ENCODE peak calls at places on chromosomes 11 and 22, in six cellular contexts. One of them, this sample, is unnamed.

GRCh38 chr22:19478086-19478392 is 954 bp downstream of the UFD1 start:
- DNase-seq in GM23338: no peak
- DNase-seq in endodermal cell: no peak
- DNase-seq in WERI-Rb-1: no peak
- DNase-seq in pancreas: no peak
- DNase-seq in right atrium auricular region: no peak
- DNase-seq in this sample: no peak

GRCh38 chr11:11629368-11629767 is 7.6 kb upstream of the GALNT18 start:
- DNase-seq in pancreas: no peak
- DNase-seq in GM23338: no peak
- DNase-seq in WERI-Rb-1: no peak
- DNase-seq in endodermal cell: no peak
- DNase-seq in right atrium auricular region: no peak
- DNase-seq in this sample: no peak

GRCh38 chr11:132318421-132319157 is 948.2 kb downstream of the NTM start:
- DNase-seq in GM23338: no peak
- DNase-seq in right atrium auricular region: no peak
- DNase-seq in endodermal cell: no peak
- DNase-seq in WERI-Rb-1: no peak
- DNase-seq in pancreas: no peak
- DNase-seq in this sample: no peak

GRCh38 chr22:26393929-26394328 is 35.1 kb upstream of the ASPHD2 start:
- DNase-seq in endodermal cell: peak; percentile 59
- DNase-seq in WERI-Rb-1: no peak
- DNase-seq in GM23338: peak; percentile 54
- DNase-seq in right atrium auricular region: no peak
- DNase-seq in pancreas: no peak
- DNase-seq in this sample: no peak

GRCh38 chr22:29041408-29041807 is 20.2 kb downstream of the C22orf31 start:
- DNase-seq in GM23338: no peak
- DNase-seq in endodermal cell: no peak
- DNase-seq in pancreas: no peak
- DNase-seq in right atrium auricular region: no peak
- DNase-seq in WERI-Rb-1: no peak
- DNase-seq in this sample: no peak

GRCh38 chr11:20154381-20154780 is 5.9 kb downstream of the DBX1 start:
- DNase-seq in right atrium auricular region: no peak
- DNase-seq in GM23338: peak; percentile 72
- DNase-seq in pancreas: no peak
- DNase-seq in endodermal cell: peak; percentile 47
- DNase-seq in WERI-Rb-1: no peak
- DNase-seq in this sample: no peak

GRCh38 chr11:8234425-8234821 is 29.3 kb downstream of the LMO1 start:
- DNase-seq in right atrium auricular region: no peak
- DNase-seq in pancreas: no peak
- DNase-seq in GM23338: peak; percentile 53
- DNase-seq in WERI-Rb-1: no peak
- DNase-seq in endodermal cell: peak; percentile 70
- DNase-seq in this sample: no peak

GRCh38 chr11:14971865-14972580 is at the start of gene CALCA:
- DNase-seq in endodermal cell: peak; percentile 75
- DNase-seq in right atrium auricular region: no peak
- DNase-seq in pancreas: peak; percentile 51
- DNase-seq in WERI-Rb-1: no peak
- DNase-seq in GM23338: peak; percentile 61
- DNase-seq in this sample: no peak

GRCh38 chr22:26045051-26045450 is 124.2 kb upstream of the SEZ6L start:
- DNase-seq in GM23338: no peak
- DNase-seq in pancreas: no peak
- DNase-seq in right atrium auricular region: no peak
- DNase-seq in WERI-Rb-1: no peak
- DNase-seq in endodermal cell: no peak
- DNase-seq in this sample: no peak

GRCh38 chr11:110479445-110480101 is 49.8 kb downstream of the FDX1 start:
- DNase-seq in right atrium auricular region: no peak
- DNase-seq in GM23338: no peak
- DNase-seq in pancreas: no peak
- DNase-seq in endodermal cell: no peak
- DNase-seq in WERI-Rb-1: peak; percentile 9
- DNase-seq in this sample: no peak

GRCh38 chr11:106695506-106695905 is 322.8 kb downstream of the GUCY1A2 start:
- DNase-seq in WERI-Rb-1: no peak
- DNase-seq in endodermal cell: no peak
- DNase-seq in right atrium auricular region: no peak
- DNase-seq in pancreas: no peak
- DNase-seq in GM23338: no peak
- DNase-seq in this sample: no peak

GRCh38 chr11:45267660-45268340 is 18.3 kb downstream of the SYT13 start:
- DNase-seq in WERI-Rb-1: no peak
- DNase-seq in pancreas: no peak
- DNase-seq in endodermal cell: no peak
- DNase-seq in right atrium auricular region: no peak
- DNase-seq in GM23338: no peak
- DNase-seq in this sample: no peak

GRCh38 chr11:33802414-33802950 is 28.2 kb upstream of the FBXO3 start:
- DNase-seq in pancreas: peak; percentile 83
- DNase-seq in endodermal cell: peak; percentile 95
- DNase-seq in GM23338: peak; percentile 97
- DNase-seq in right atrium auricular region: no peak
- DNase-seq in WERI-Rb-1: peak; percentile 88
- DNase-seq in this sample: no peak

GRCh38 chr11:64935634-64936081 is at the start of gene GPHA2:
- DNase-seq in pancreas: peak; percentile 67
- DNase-seq in endodermal cell: peak; percentile 94
- DNase-seq in GM23338: peak; percentile 90
- DNase-seq in right atrium auricular region: no peak
- DNase-seq in WERI-Rb-1: peak; percentile 45
- DNase-seq in this sample: no peak

GRCh38 chr11:44130751-44131150 is 35.3 kb downstream of the EXT2 start:
- DNase-seq in pancreas: no peak
- DNase-seq in GM23338: peak; percentile 7
- DNase-seq in right atrium auricular region: no peak
- DNase-seq in WERI-Rb-1: no peak
- DNase-seq in endodermal cell: no peak
- DNase-seq in this sample: no peak

GRCh38 chr11:36775157-36775556 is 177.1 kb upstream of the RAG2 start:
- DNase-seq in right atrium auricular region: no peak
- DNase-seq in pancreas: no peak
- DNase-seq in WERI-Rb-1: no peak
- DNase-seq in GM23338: no peak
- DNase-seq in endodermal cell: no peak
- DNase-seq in this sample: no peak

GRCh38 chr22:39546889-39547586 is 14.5 kb upstream of the RPS19BP1 start:
- DNase-seq in pancreas: no peak
- DNase-seq in WERI-Rb-1: no peak
- DNase-seq in GM23338: no peak
- DNase-seq in right atrium auricular region: no peak
- DNase-seq in endodermal cell: no peak
- DNase-seq in this sample: no peak

GRCh38 chr11:102760355-102761035 is 19.9 kb downstream of the MMP10 start:
- DNase-seq in GM23338: no peak
- DNase-seq in WERI-Rb-1: no peak
- DNase-seq in endodermal cell: no peak
- DNase-seq in right atrium auricular region: no peak
- DNase-seq in pancreas: no peak
- DNase-seq in this sample: peak; percentile 16

GRCh38 chr11:123585206-123585605 is 69.2 kb downstream of the SCN3B start:
- DNase-seq in pancreas: no peak
- DNase-seq in endodermal cell: no peak
- DNase-seq in right atrium auricular region: no peak
- DNase-seq in GM23338: no peak
- DNase-seq in WERI-Rb-1: no peak
- DNase-seq in this sample: no peak

GRCh38 chr11:69065136-69065710 is 16.5 kb downstream of the TPCN2 start:
- DNase-seq in endodermal cell: no peak
- DNase-seq in right atrium auricular region: no peak
- DNase-seq in pancreas: peak; percentile 60
- DNase-seq in GM23338: no peak
- DNase-seq in WERI-Rb-1: no peak
- DNase-seq in this sample: no peak

GRCh38 chr11:69063671-69064260 is 15.0 kb downstream of the TPCN2 start:
- DNase-seq in GM23338: no peak
- DNase-seq in endodermal cell: no peak
- DNase-seq in right atrium auricular region: no peak
- DNase-seq in WERI-Rb-1: no peak
- DNase-seq in pancreas: peak; percentile 53
- DNase-seq in this sample: no peak

GRCh38 chr11:69064394-69064957 is 15.7 kb downstream of the TPCN2 start:
- DNase-seq in right atrium auricular region: no peak
- DNase-seq in endodermal cell: no peak
- DNase-seq in WERI-Rb-1: no peak
- DNase-seq in GM23338: no peak
- DNase-seq in pancreas: no peak
- DNase-seq in this sample: no peak

GRCh38 chr11:69067200-69067599 is 18.5 kb downstream of the TPCN2 start:
- DNase-seq in pancreas: peak; percentile 53
- DNase-seq in endodermal cell: no peak
- DNase-seq in GM23338: no peak
- DNase-seq in right atrium auricular region: no peak
- DNase-seq in WERI-Rb-1: no peak
- DNase-seq in this sample: no peak

DNA sequence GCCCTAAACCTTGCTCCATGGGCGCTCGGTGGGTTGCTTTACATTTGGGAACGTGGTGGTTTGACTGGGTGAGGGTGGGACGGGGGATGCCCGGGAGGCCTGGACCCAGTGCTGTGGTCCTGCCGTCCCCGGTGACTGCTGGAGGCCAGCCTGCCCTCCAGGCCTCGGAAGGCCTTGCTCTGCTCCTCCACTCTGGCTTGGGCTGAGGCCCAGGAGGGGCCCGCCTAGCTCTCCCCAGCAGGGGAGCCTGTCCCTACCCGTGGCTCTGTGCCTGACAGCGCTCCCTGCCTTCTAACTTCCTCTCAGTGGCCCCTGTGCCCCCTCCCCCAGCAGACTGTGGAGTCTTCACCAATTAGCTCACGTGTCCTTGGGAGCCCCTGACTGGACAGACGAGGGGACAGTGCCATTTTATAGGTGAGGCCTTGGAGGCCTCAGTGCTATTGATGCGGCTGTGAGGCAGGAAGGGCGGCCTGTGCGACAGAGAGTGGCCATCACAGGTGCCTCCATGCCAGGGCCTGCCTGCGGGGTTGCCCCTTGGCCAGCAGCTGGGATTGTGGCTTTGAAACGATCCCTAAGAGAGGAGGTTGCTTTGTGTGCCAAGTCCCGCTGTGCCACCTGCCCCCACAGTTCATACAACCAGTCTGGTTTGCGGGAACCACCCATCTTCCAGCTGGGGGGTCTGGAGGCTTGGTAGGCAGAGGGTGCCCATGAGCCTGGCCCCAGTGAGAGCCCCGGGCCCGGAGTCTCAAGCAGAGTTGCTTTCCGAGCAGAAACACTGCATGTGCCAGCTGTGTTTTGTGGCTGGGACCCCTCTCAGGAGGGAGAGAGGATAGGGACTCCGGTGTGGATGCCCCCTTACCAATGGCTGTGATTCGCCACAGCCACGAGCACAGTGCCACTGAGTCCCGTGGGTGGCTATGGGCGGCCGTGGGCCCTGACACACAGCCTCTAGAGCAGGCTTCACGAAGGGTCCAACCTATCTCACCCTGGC is 17.7 kb downstream of the TPCN2 start:
- DNase-seq in right atrium auricular region: no peak
- DNase-seq in endodermal cell: no peak
- DNase-seq in GM23338: no peak
- DNase-seq in WERI-Rb-1: no peak
- DNase-seq in pancreas: peak; percentile 60
- DNase-seq in this sample: no peak
- H3K27ac ChIP-seq in right atrium auricular region: no peak overlapping the region
- H3K27ac ChIP-seq in endodermal cell: no peak overlapping the region
- H3K27ac ChIP-seq in GM23338: no peak overlapping the region
- H3K27ac ChIP-seq in WERI-Rb-1: no peak overlapping the region
- H3K27ac ChIP-seq in pancreas: no peak overlapping the region
- H3K27ac ChIP-seq in this sample: no peak overlapping the region

GRCh38 chr11:61362542-61362875 is 335 bp downstream of the TMEM138 start:
- DNase-seq in right atrium auricular region: no peak
- DNase-seq in endodermal cell: no peak
- DNase-seq in pancreas: no peak
- DNase-seq in GM23338: peak; percentile 48
- DNase-seq in WERI-Rb-1: peak; percentile 25
- DNase-seq in this sample: no peak
- H3K27ac ChIP-seq in right atrium auricular region: peak overlapping the region; percentile 98
- H3K27ac ChIP-seq in endodermal cell: peak overlapping the region; percentile 100
- H3K27ac ChIP-seq in pancreas: peak overlapping the region; percentile 93
- H3K27ac ChIP-seq in GM23338: peak overlapping the region; percentile 100
- H3K27ac ChIP-seq in WERI-Rb-1: peak overlapping the region; percentile 100
- H3K27ac ChIP-seq in this sample: peak overlapping the region; percentile 99

GRCh38 chr11:1303196-1303821 is 6.1 kb downstream of the TOLLIP start:
- DNase-seq in right atrium auricular region: peak; percentile 55
- DNase-seq in WERI-Rb-1: no peak
- DNase-seq in endodermal cell: peak; percentile 79
- DNase-seq in GM23338: peak; percentile 70
- DNase-seq in pancreas: peak; percentile 85
- DNase-seq in this sample: no peak

GRCh38 chr11:1303973-1304372 is 5.5 kb downstream of the TOLLIP start:
- DNase-seq in WERI-Rb-1: no peak
- DNase-seq in pancreas: peak; percentile 75
- DNase-seq in GM23338: no peak
- DNase-seq in right atrium auricular region: peak; percentile 57
- DNase-seq in endodermal cell: peak; percentile 30
- DNase-seq in this sample: no peak

GRCh38 chr11:1305558-1306056 is 3.8 kb downstream of the TOLLIP start:
- DNase-seq in right atrium auricular region: peak; percentile 38
- DNase-seq in GM23338: no peak
- DNase-seq in WERI-Rb-1: no peak
- DNase-seq in endodermal cell: peak; percentile 38
- DNase-seq in pancreas: peak; percentile 76
- DNase-seq in this sample: no peak

GRCh38 chr11:1305063-1305495 is 4.4 kb downstream of the TOLLIP start:
- DNase-seq in GM23338: no peak
- DNase-seq in right atrium auricular region: peak; percentile 57
- DNase-seq in endodermal cell: peak; percentile 29
- DNase-seq in pancreas: peak; percentile 68
- DNase-seq in WERI-Rb-1: no peak
- DNase-seq in this sample: no peak

GRCh38 chr11:1304376-1304775 is 5.1 kb downstream of the TOLLIP start:
- DNase-seq in pancreas: peak; percentile 83
- DNase-seq in WERI-Rb-1: no peak
- DNase-seq in GM23338: no peak
- DNase-seq in endodermal cell: no peak
- DNase-seq in right atrium auricular region: peak; percentile 58
- DNase-seq in this sample: no peak
- H3K27ac ChIP-seq in pancreas: peak overlapping the region; percentile 87
- H3K27ac ChIP-seq in WERI-Rb-1: no peak overlapping the region
- H3K27ac ChIP-seq in GM23338: peak overlapping the region; percentile 9
- H3K27ac ChIP-seq in endodermal cell: no peak overlapping the region
- H3K27ac ChIP-seq in right atrium auricular region: no peak overlapping the region
- H3K27ac ChIP-seq in this sample: peak overlapping the region; percentile 98

DNA sequence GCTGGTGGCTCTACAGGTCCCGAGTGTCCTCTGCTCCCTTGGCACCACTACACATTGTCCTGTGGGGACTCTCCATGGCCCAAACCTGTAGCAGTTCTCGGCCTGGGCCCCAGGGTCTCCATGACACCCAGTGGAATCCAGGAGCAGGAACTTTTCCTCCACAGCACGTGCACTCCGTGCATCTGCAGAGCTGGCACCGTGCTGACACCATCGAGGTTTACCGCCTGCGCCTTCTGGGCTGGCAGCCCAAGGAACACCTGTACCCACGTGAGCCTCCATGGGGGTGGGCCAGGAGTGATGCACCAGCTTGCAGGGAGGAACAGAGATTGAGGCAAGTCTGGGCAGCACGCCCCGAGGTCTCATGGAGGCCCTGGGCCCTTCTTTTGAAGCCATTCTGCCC is 25.2 kb downstream of the TSPAN32 start:
- DNase-seq in WERI-Rb-1: no peak
- DNase-seq in right atrium auricular region: no peak
- DNase-seq in endodermal cell: no peak
- DNase-seq in pancreas: no peak
- DNase-seq in GM23338: no peak
- DNase-seq in this sample: no peak
- H3K27ac ChIP-seq in WERI-Rb-1: no peak overlapping the region
- H3K27ac ChIP-seq in right atrium auricular region: no peak overlapping the region
- H3K27ac ChIP-seq in endodermal cell: no peak overlapping the region
- H3K27ac ChIP-seq in pancreas: no peak overlapping the region
- H3K27ac ChIP-seq in GM23338: no peak overlapping the region
- H3K27ac ChIP-seq in this sample: no peak overlapping the region

This sample was measured in tibial nerve.